ENCODE peak calls at places on chromosomes 6 and 20, in seven cellular contexts. W, C, Z, B, O, A and K are unnamed samples.

GRCh38 chr6:135228486-135228885 is 47.4 kb downstream of the MYB start:
- DNase-seq in W (no peak), C (no peak), Z (no peak), B (no peak), O (no peak), A (no peak), K (no peak)

GRCh38 chr6:37897321-37897720 is 77.8 kb downstream of the ZFAND3 start:
- DNase-seq in W (no peak), C (no peak), Z (no peak), B (no peak), O (no peak), A (no peak), K (no peak)

GRCh38 chr20:3875378-3875974 is 13.7 kb upstream of the PANK2 start:
- DNase-seq in W (peak), C (no peak), Z (no peak), B (no peak), O (no peak), A (no peak), K (no peak)

GRCh38 chr6:166052837-166053236 is 114.8 kb downstream of the TBXT start:
- DNase-seq in W (no peak), C (no peak), Z (no peak), B (no peak), O (no peak), A (no peak), K (no peak)

GRCh38 chr6:132259070-132259469 is 142.2 kb downstream of the MOXD1 start:
- DNase-seq in W (peak), C (no peak), Z (no peak), B (peak), O (peak), A (no peak), K (peak)

GRCh38 chr20:49982072-49982345 is 771 bp upstream of the SNAI1 start:
- DNase-seq in W (no peak), C (no peak), Z (no peak), B (no peak), O (no peak), A (no peak), K (no peak)

GRCh38 chr6:142746524-142746923 is 198.5 kb downstream of the HIVEP2 start:
- DNase-seq in W (peak), C (no peak), Z (no peak), B (peak), O (peak), A (peak), K (peak)

GRCh38 chr20:58852559-58853271 is at the start of gene GNAS:
- DNase-seq in W (no peak), C (no peak), Z (peak), B (peak), O (peak), A (peak), K (peak)

GRCh38 chr6:135145509-135145865 is 35.6 kb upstream of the MYB start:
- DNase-seq in W (no peak), C (no peak), Z (no peak), B (peak), O (no peak), A (no peak), K (peak)

GRCh38 chr6:88612631-88613030 is 350.8 kb downstream of the RNGTT start:
- DNase-seq in W (no peak), C (no peak), Z (no peak), B (no peak), O (no peak), A (no peak), K (no peak)

GRCh38 chr6:92538296-92538695 is 881.1 kb downstream of the EPHA7 start:
- DNase-seq in W (no peak), C (no peak), Z (no peak), B (no peak), O (no peak), A (no peak), K (peak)

GRCh38 chr6:111490067-111490466 is 7.0 kb upstream of the REV3L start:
- DNase-seq in W (no peak), C (no peak), Z (no peak), B (no peak), O (no peak), A (no peak), K (no peak)